ENCODE peak calls at places on chromosomes 2 and 18, in eight cellular contexts. T, Z, O, W, B, D, G and V are unnamed samples.

GRCh38 chr2:180012523-180012922 is 5.4 kb upstream of the CWC22 start:
- DNase-seq in T (no peak), Z (no peak), O (no peak), W (no peak), B (no peak), D (no peak), G (no peak), V (no peak)

GRCh38 chr2:95009009-95009760 is 16.3 kb upstream of the MAL start:
- DNase-seq in T (no peak), Z (no peak), O (no peak), W (no peak), B (no peak), D (no peak), G (no peak), V (no peak)

GRCh38 chr2:206160124-206160806 is 570 bp downstream of the EEF1B2 start:
- DNase-seq in T (no peak), Z (no peak), O (no peak), W (no peak), B (no peak), D (no peak), G (no peak), V (no peak)

GRCh38 chr2:221671515-221671914 is 99.4 kb upstream of the EPHA4 start:
- DNase-seq in T (no peak), Z (no peak), O (no peak), W (no peak), B (no peak), D (no peak), G (no peak), V (no peak)

GRCh38 chr2:199955007-199955338 is 318 bp downstream of the TYW5 start:
- DNase-seq in T (peak), Z (no peak), O (no peak), W (peak), B (no peak), D (no peak), G (no peak), V (no peak)

GRCh38 chr18:22900558-22901183 is 32.5 kb upstream of the RBBP8 start:
- DNase-seq in T (no peak), Z (no peak), O (no peak), W (no peak), B (no peak), D (no peak), G (peak), V (no peak)

GRCh38 chr18:11909081-11909410 is 929 bp upstream of the MPPE1 start:
- DNase-seq in T (no peak), Z (no peak), O (no peak), W (no peak), B (no peak), D (peak), G (no peak), V (no peak)

GRCh38 chr2:99576775-99577174 is 87.0 kb upstream of the REV1 start:
- DNase-seq in T (no peak), Z (no peak), O (no peak), W (no peak), B (no peak), D (no peak), G (no peak), V (no peak)

GRCh38 chr2:61845320-61845719 is 8.5 kb downstream of the FAM161A start:
- DNase-seq in T (no peak), Z (no peak), O (no peak), W (no peak), B (no peak), D (no peak), G (no peak), V (no peak)

GRCh38 chr2:166418853-166419615 is 43.3 kb upstream of the SCN9A start:
- DNase-seq in T (no peak), Z (no peak), O (no peak), W (no peak), B (no peak), D (no peak), G (no peak), V (no peak)